ENCODE peak calls at places on chromosome 11, in ten cellular contexts. One of them, this sample, is unnamed.

GRCh38 chr11:85869776-85870175 is 14.6 kb downstream of the CCDC83 start:
- DNase-seq in ovary: no peak
- DNase-seq in kidney epithelial cell: no peak
- DNase-seq in posterior cingulate gyrus: no peak
- DNase-seq in fibroblast of villous mesenchyme: no peak
- DNase-seq in EL: no peak
- DNase-seq in H54: no peak
- DNase-seq in NCI-H2171: no peak
- DNase-seq in activated T-helper 9 cell treated with anti-CD3 and anti-CD28 coated beads, Interleukin-2, amount 50 U/mL, for 16 hours: no peak
- DNase-seq in transverse colon: no peak
- DNase-seq in this sample: no peak

GRCh38 chr11:58763120-58763490 is 31.4 kb upstream of the GLYAT start:
- DNase-seq in ovary: no peak
- DNase-seq in kidney epithelial cell: no peak
- DNase-seq in posterior cingulate gyrus: no peak
- DNase-seq in fibroblast of villous mesenchyme: no peak
- DNase-seq in EL: no peak
- DNase-seq in H54: no peak
- DNase-seq in NCI-H2171: no peak
- DNase-seq in activated T-helper 9 cell treated with anti-CD3 and anti-CD28 coated beads, Interleukin-2, amount 50 U/mL, for 16 hours: no peak
- DNase-seq in transverse colon: no peak
- DNase-seq in this sample: no peak

GRCh38 chr11:16780146-16780545 is 41.7 kb downstream of the C11orf58 start:
- DNase-seq in ovary: no peak
- DNase-seq in kidney epithelial cell: no peak
- DNase-seq in posterior cingulate gyrus: no peak
- DNase-seq in fibroblast of villous mesenchyme: no peak
- DNase-seq in EL: no peak
- DNase-seq in H54: no peak
- DNase-seq in NCI-H2171: no peak
- DNase-seq in activated T-helper 9 cell treated with anti-CD3 and anti-CD28 coated beads, Interleukin-2, amount 50 U/mL, for 16 hours: no peak
- DNase-seq in transverse colon: no peak
- DNase-seq in this sample: no peak

GRCh38 chr11:12817681-12818332 is 143.6 kb downstream of the TEAD1 start:
- DNase-seq in ovary: no peak
- DNase-seq in kidney epithelial cell: no peak
- DNase-seq in posterior cingulate gyrus: no peak
- DNase-seq in fibroblast of villous mesenchyme: no peak
- DNase-seq in EL: no peak
- DNase-seq in H54: no peak
- DNase-seq in NCI-H2171: no peak
- DNase-seq in activated T-helper 9 cell treated with anti-CD3 and anti-CD28 coated beads, Interleukin-2, amount 50 U/mL, for 16 hours: no peak
- DNase-seq in transverse colon: no peak
- DNase-seq in this sample: peak; percentile 47

GRCh38 chr11:101912823-101913284 is 2.0 kb upstream of the CEP126 start:
- DNase-seq in ovary: no peak
- DNase-seq in kidney epithelial cell: no peak
- DNase-seq in posterior cingulate gyrus: no peak
- DNase-seq in fibroblast of villous mesenchyme: peak; percentile 53
- DNase-seq in EL: no peak
- DNase-seq in H54: no peak
- DNase-seq in NCI-H2171: no peak
- DNase-seq in activated T-helper 9 cell treated with anti-CD3 and anti-CD28 coated beads, Interleukin-2, amount 50 U/mL, for 16 hours: no peak
- DNase-seq in transverse colon: no peak
- DNase-seq in this sample: no peak

GRCh38 chr11:67572747-67573419 is 10.7 kb upstream of the GSTP1 start:
- DNase-seq in ovary: no peak
- DNase-seq in kidney epithelial cell: no peak
- DNase-seq in posterior cingulate gyrus: peak; percentile 53
- DNase-seq in fibroblast of villous mesenchyme: peak; percentile 56
- DNase-seq in EL: peak; percentile 49
- DNase-seq in H54: no peak
- DNase-seq in NCI-H2171: peak; percentile 45
- DNase-seq in activated T-helper 9 cell treated with anti-CD3 and anti-CD28 coated beads, Interleukin-2, amount 50 U/mL, for 16 hours: peak; percentile 16
- DNase-seq in transverse colon: peak; percentile 68
- DNase-seq in this sample: peak; percentile 69

GRCh38 chr11:122246885-122247284 is 130.9 kb upstream of the BLID start:
- DNase-seq in ovary: no peak
- DNase-seq in kidney epithelial cell: no peak
- DNase-seq in posterior cingulate gyrus: no peak
- DNase-seq in fibroblast of villous mesenchyme: no peak
- DNase-seq in EL: no peak
- DNase-seq in H54: no peak
- DNase-seq in NCI-H2171: no peak
- DNase-seq in activated T-helper 9 cell treated with anti-CD3 and anti-CD28 coated beads, Interleukin-2, amount 50 U/mL, for 16 hours: no peak
- DNase-seq in transverse colon: no peak
- DNase-seq in this sample: no peak

GRCh38 chr11:112113539-112114457 is 27.1 kb downstream of the SDHD start:
- DNase-seq in ovary: no peak
- DNase-seq in kidney epithelial cell: peak; percentile 21
- DNase-seq in posterior cingulate gyrus: no peak
- DNase-seq in fibroblast of villous mesenchyme: peak; percentile 71
- DNase-seq in EL: peak; percentile 66
- DNase-seq in H54: no peak
- DNase-seq in NCI-H2171: peak; percentile 48
- DNase-seq in activated T-helper 9 cell treated with anti-CD3 and anti-CD28 coated beads, Interleukin-2, amount 50 U/mL, for 16 hours: no peak
- DNase-seq in transverse colon: no peak
- DNase-seq in this sample: no peak

GRCh38 chr11:19209617-19210016 is 7.8 kb upstream of the CSRP3 start:
- DNase-seq in ovary: no peak
- DNase-seq in kidney epithelial cell: no peak
- DNase-seq in posterior cingulate gyrus: no peak
- DNase-seq in fibroblast of villous mesenchyme: no peak
- DNase-seq in EL: no peak
- DNase-seq in H54: no peak
- DNase-seq in NCI-H2171: no peak
- DNase-seq in activated T-helper 9 cell treated with anti-CD3 and anti-CD28 coated beads, Interleukin-2, amount 50 U/mL, for 16 hours: no peak
- DNase-seq in transverse colon: no peak
- DNase-seq in this sample: no peak

GRCh38 chr11:110903830-110904229 is 191.6 kb upstream of the ARHGAP20 start:
- DNase-seq in ovary: no peak
- DNase-seq in kidney epithelial cell: no peak
- DNase-seq in posterior cingulate gyrus: no peak
- DNase-seq in fibroblast of villous mesenchyme: peak; percentile 36
- DNase-seq in EL: peak; percentile 4
- DNase-seq in H54: no peak
- DNase-seq in NCI-H2171: peak; percentile 76
- DNase-seq in activated T-helper 9 cell treated with anti-CD3 and anti-CD28 coated beads, Interleukin-2, amount 50 U/mL, for 16 hours: no peak
- DNase-seq in transverse colon: no peak
- DNase-seq in this sample: peak; percentile 43

This sample was measured in adrenal gland.